ENCODE peak calls at places on chromosome 11, in six cellular contexts. Y, C, F, A, O and K are unnamed samples.

GRCh38 chr11:73996161-73996747 is 12.6 kb downstream of the UCP3 start:
- DNase-seq in Y (no peak), C (no peak), F (peak), A (no peak), O (no peak), K (no peak)

GRCh38 chr11:1619449-1619848 is 2.5 kb downstream of the KRTAP5-4 start:
- DNase-seq in Y (no peak), C (no peak), F (no peak), A (no peak), O (no peak), K (no peak)

GRCh38 chr11:127017482-127017881 is 16.9 kb upstream of the KIRREL3 start:
- DNase-seq in Y (peak), C (no peak), F (no peak), A (no peak), O (no peak), K (peak)

GRCh38 chr11:62398011-62398994 is 20.5 kb upstream of the SCGB1A1 start:
- DNase-seq in Y (peak), C (no peak), F (peak), A (peak), O (peak), K (no peak)

GRCh38 chr11:111539426-111540113 is 950 bp upstream of the LAYN start:
- DNase-seq in Y (no peak), C (no peak), F (no peak), A (no peak), O (no peak), K (no peak)

GRCh38 chr11:121067453-121067852 is 33.6 kb upstream of the TECTA start:
- DNase-seq in Y (no peak), C (no peak), F (no peak), A (no peak), O (no peak), K (peak)

GRCh38 chr11:125376856-125377255 is 119.2 kb downstream of the FEZ1 start:
- DNase-seq in Y (no peak), C (no peak), F (no peak), A (no peak), O (no peak), K (no peak)

GRCh38 chr11:88469828-88470227 is 132.3 kb upstream of the CTSC start:
- DNase-seq in Y (no peak), C (no peak), F (no peak), A (no peak), O (no peak), K (no peak)

GRCh38 chr11:118290923-118291322 is 13.6 kb upstream of the CD3E start:
- DNase-seq in Y (peak), C (no peak), F (peak), A (peak), O (peak), K (no peak)

GRCh38 chr11:65651589-65652510 is 10.9 kb downstream of the RELA start:
- DNase-seq in Y (peak), C (no peak), F (peak), A (no peak), O (no peak), K (peak)

GRCh38 chr11:94169516-94169915 is 40.9 kb downstream of the PANX1 start:
- DNase-seq in Y (no peak), C (no peak), F (no peak), A (no peak), O (no peak), K (no peak)

GRCh38 chr11:111086058-111086457 is 159.5 kb upstream of the POU2AF2 start:
- DNase-seq in Y (no peak), C (no peak), F (no peak), A (no peak), O (no peak), K (no peak)

GRCh38 chr11:60756307-60757032 is at the start of gene MS4A15:
- DNase-seq in Y (no peak), C (no peak), F (no peak), A (no peak), O (no peak), K (no peak)

GRCh38 chr11:121508449-121508848 is 55.7 kb upstream of the SORL1-AS1 start:
- DNase-seq in Y (no peak), C (no peak), F (no peak), A (no peak), O (no peak), K (no peak)

GRCh38 chr11:61919841-61920631 is 2.7 kb upstream of the RAB3IL1 start:
- DNase-seq in Y (no peak), C (no peak), F (no peak), A (no peak), O (peak), K (no peak)

GRCh38 chr11:47391711-47392432 is 13.5 kb upstream of the SPI1 start:
- DNase-seq in Y (no peak), C (no peak), F (no peak), A (no peak), O (no peak), K (no peak)

GRCh38 chr11:64233913-64234839 is at the start of gene VEGFB:
- DNase-seq in Y (peak), C (no peak), F (peak), A (peak), O (peak), K (peak)

GRCh38 chr11:61904539-61905048 is 12.8 kb downstream of the RAB3IL1 start:
- DNase-seq in Y (no peak), C (no peak), F (no peak), A (no peak), O (no peak), K (no peak)

GRCh38 chr11:77046060-77046501 is 11.9 kb downstream of the B3GNT6 start:
- DNase-seq in Y (peak), C (no peak), F (peak), A (no peak), O (no peak), K (peak)

GRCh38 chr11:101003468-101003867 is 126.1 kb downstream of the PGR start:
- DNase-seq in Y (no peak), C (no peak), F (no peak), A (no peak), O (no peak), K (no peak)
- TF ChIP-seq CTCF in Y (no peak), C (no peak), F (no peak), A (no peak), O (no peak), K (peak)

GRCh38 chr11:132943325-132943736 is 589.0 kb downstream of the OPCML start:
- DNase-seq in Y (no peak), C (no peak), F (no peak), A (no peak), O (no peak), K (no peak)
- H3K4me3 ChIP-seq in Y (peak), C (no peak), F (no peak), A (peak), O (peak), K (peak)

GRCh38 chr11:58921778-58922390 is 17.4 kb upstream of the GLYATL1 start:
- DNase-seq in Y (no peak), C (no peak), F (no peak), A (no peak), O (no peak), K (no peak)
- TF ChIP-seq CTCF in Y (no peak), C (no peak), F (no peak), A (no peak), O (no peak), K (no peak)

GRCh38 chr11:20156876-20157613 is 3.2 kb downstream of the DBX1 start:
- DNase-seq in Y (no peak), C (no peak), F (no peak), A (no peak), O (no peak), K (no peak)
- H3K4me3 ChIP-seq in Y (no peak), C (no peak), F (peak), A (peak), O (peak), K (no peak)

GRCh38 chr11:44823006-44823405 is 96.2 kb downstream of the TSPAN18 start:
- DNase-seq in Y (no peak), C (no peak), F (no peak), A (no peak), O (no peak), K (no peak)
- TF ChIP-seq CTCF in Y (peak), C (peak), F (no peak), A (no peak), O (no peak), K (peak)